ENCODE peak calls at places on chromosomes 7 and 10, in five cellular contexts. D is activated CD4-positive, alpha-beta T cell treated with anti-CD3 and anti-CD28 coated beads for 4 hours; W is CMK; S is CD8-positive, alpha-beta memory T cell; H is NCI-H2171. O is an unnamed sample.
A peak's percentile ranks its signal among the peaks of the same experiment; 100 is the strongest.

GRCh38 chr10:126042354-126042753 is 146.0 kb downstream of the FANK1 start:
- DNase-seq in H (no peak), S (no peak), D (no peak), W (no peak), O (no peak)

GRCh38 chr10:60148266-60148840 is 241.3 kb downstream of the ANK3 start:
- DNase-seq in S (no peak), H (no peak), W (no peak), D (no peak), O (no peak)

GRCh38 chr7:2299131-2299829 is 15.0 kb downstream of the SNX8 start:
- DNase-seq in D (peak; percentile 26), H (no peak), S (no peak), W (no peak), O (no peak)

GRCh38 chr10:100999742-101000601 is at the start of gene LZTS2:
- DNase-seq in W (no peak), D (no peak), S (no peak), H (no peak), O (no peak)

GRCh38 chr10:86583983-86584382 is 62.4 kb upstream of the WAPL start:
- DNase-seq in W (no peak), H (no peak), S (no peak), D (no peak), O (peak; percentile 22)

GRCh38 chr7:70193514-70193913 is 595.2 kb downstream of the AUTS2 start:
- DNase-seq in W (no peak), D (no peak), S (no peak), H (no peak), O (no peak)

GRCh38 chr7:5636446-5636835 is 145.0 kb downstream of the RNF216 start:
- DNase-seq in W (no peak), S (no peak), D (no peak), H (peak; percentile 76), O (no peak)

GRCh38 chr10:88361494-88361893 is 221.6 kb downstream of the RNLS start:
- DNase-seq in H (no peak), S (no peak), W (no peak), D (no peak), O (no peak)

GRCh38 chr7:32145911-32146310 is 75.7 kb upstream of the PDE1C start:
- DNase-seq in H (peak; percentile 33), W (no peak), S (no peak), D (no peak), O (no peak)